ENCODE peak calls at places on chromosome 20, in seven cellular contexts. One of them, this sample, is unnamed.
A peak's percentile ranks its signal among the peaks of the same experiment; 100 is the strongest.

GRCh38 chr20:51402201-51402600 is 140.3 kb downstream of the NFATC2 start:
- DNase-seq in GM06990: no peak
- DNase-seq in activated gamma-delta T cell treated with Interleukin-2 at 50 U/mL for 16 hours: peak; percentile 57
- DNase-seq in K562: no peak
- DNase-seq in amygdala: no peak
- DNase-seq in T-helper 17 cell: no peak
- DNase-seq in RPMI7951: peak; percentile 53
- DNase-seq in this sample: no peak

GRCh38 chr20:19903168-19903676 is 113.9 kb upstream of the NAA20 start:
- DNase-seq in GM06990: no peak
- DNase-seq in activated gamma-delta T cell treated with Interleukin-2 at 50 U/mL for 16 hours: no peak
- DNase-seq in K562: peak; percentile 8
- DNase-seq in amygdala: no peak
- DNase-seq in T-helper 17 cell: no peak
- DNase-seq in RPMI7951: peak; percentile 79
- DNase-seq in this sample: no peak

GRCh38 chr20:33423141-33423834 is 20.3 kb downstream of the SNTA1 start:
- DNase-seq in GM06990: no peak
- DNase-seq in activated gamma-delta T cell treated with Interleukin-2 at 50 U/mL for 16 hours: no peak
- DNase-seq in K562: peak; percentile 91
- DNase-seq in amygdala: no peak
- DNase-seq in T-helper 17 cell: no peak
- DNase-seq in RPMI7951: peak; percentile 97
- DNase-seq in this sample: no peak

GRCh38 chr20:49230575-49231211 is 11.5 kb downstream of the DDX27 start:
- DNase-seq in GM06990: no peak
- DNase-seq in activated gamma-delta T cell treated with Interleukin-2 at 50 U/mL for 16 hours: no peak
- DNase-seq in K562: no peak
- DNase-seq in amygdala: no peak
- DNase-seq in T-helper 17 cell: no peak
- DNase-seq in RPMI7951: peak; percentile 99
- DNase-seq in this sample: no peak

GRCh38 chr20:41161886-41162285 is 24.5 kb downstream of the PLCG1 start:
- DNase-seq in GM06990: no peak
- DNase-seq in activated gamma-delta T cell treated with Interleukin-2 at 50 U/mL for 16 hours: no peak
- DNase-seq in K562: no peak
- DNase-seq in amygdala: peak; percentile 19
- DNase-seq in T-helper 17 cell: no peak
- DNase-seq in RPMI7951: no peak
- DNase-seq in this sample: no peak

GRCh38 chr20:22303523-22303922 is 280.8 kb downstream of the FOXA2 start:
- DNase-seq in GM06990: no peak
- DNase-seq in activated gamma-delta T cell treated with Interleukin-2 at 50 U/mL for 16 hours: no peak
- DNase-seq in K562: peak; percentile 16
- DNase-seq in amygdala: no peak
- DNase-seq in T-helper 17 cell: no peak
- DNase-seq in RPMI7951: peak; percentile 20
- DNase-seq in this sample: no peak

GRCh38 chr20:5674176-5674660 is 76.0 kb upstream of the SHLD1 start:
- DNase-seq in GM06990: peak; percentile 76
- DNase-seq in activated gamma-delta T cell treated with Interleukin-2 at 50 U/mL for 16 hours: no peak
- DNase-seq in K562: peak; percentile 28
- DNase-seq in amygdala: no peak
- DNase-seq in T-helper 17 cell: no peak
- DNase-seq in RPMI7951: peak; percentile 41
- DNase-seq in this sample: no peak

GRCh38 chr20:3995067-3995748 is 20.1 kb downstream of the RNF24 start:
- DNase-seq in GM06990: no peak
- DNase-seq in activated gamma-delta T cell treated with Interleukin-2 at 50 U/mL for 16 hours: no peak
- DNase-seq in K562: peak; percentile 43
- DNase-seq in amygdala: no peak
- DNase-seq in T-helper 17 cell: no peak
- DNase-seq in RPMI7951: peak; percentile 77
- DNase-seq in this sample: peak; percentile 69

GRCh38 chr20:10332656-10333421 is 101.2 kb downstream of the MKKS start:
- DNase-seq in GM06990: no peak
- DNase-seq in activated gamma-delta T cell treated with Interleukin-2 at 50 U/mL for 16 hours: no peak
- DNase-seq in K562: no peak
- DNase-seq in amygdala: no peak
- DNase-seq in T-helper 17 cell: no peak
- DNase-seq in RPMI7951: peak; percentile 54
- DNase-seq in this sample: no peak

GRCh38 chr20:3658708-3659491 is 4.3 kb downstream of the GFRA4 start:
- DNase-seq in GM06990: peak; percentile 61
- DNase-seq in activated gamma-delta T cell treated with Interleukin-2 at 50 U/mL for 16 hours: no peak
- DNase-seq in K562: no peak
- DNase-seq in amygdala: no peak
- DNase-seq in T-helper 17 cell: no peak
- DNase-seq in RPMI7951: peak; percentile 18
- DNase-seq in this sample: no peak

GRCh38 chr20:50367739-50368375 is 142.3 kb upstream of the PTPN1 start:
- DNase-seq in GM06990: no peak
- DNase-seq in activated gamma-delta T cell treated with Interleukin-2 at 50 U/mL for 16 hours: no peak
- DNase-seq in K562: no peak
- DNase-seq in amygdala: no peak
- DNase-seq in T-helper 17 cell: no peak
- DNase-seq in RPMI7951: no peak
- DNase-seq in this sample: no peak

GRCh38 chr20:4832469-4832868 is 110.8 kb downstream of the PRND start:
- DNase-seq in GM06990: no peak
- DNase-seq in activated gamma-delta T cell treated with Interleukin-2 at 50 U/mL for 16 hours: no peak
- DNase-seq in K562: no peak
- DNase-seq in amygdala: no peak
- DNase-seq in T-helper 17 cell: no peak
- DNase-seq in RPMI7951: no peak
- DNase-seq in this sample: no peak

GRCh38 chr20:24783631-24784492 is 165.2 kb upstream of the CST7 start:
- DNase-seq in GM06990: no peak
- DNase-seq in activated gamma-delta T cell treated with Interleukin-2 at 50 U/mL for 16 hours: no peak
- DNase-seq in K562: no peak
- DNase-seq in amygdala: no peak
- DNase-seq in T-helper 17 cell: no peak
- DNase-seq in RPMI7951: peak; percentile 18
- DNase-seq in this sample: no peak

GRCh38 chr20:37081717-37082289 is 14.0 kb downstream of the RBL1 start:
- DNase-seq in GM06990: no peak
- DNase-seq in activated gamma-delta T cell treated with Interleukin-2 at 50 U/mL for 16 hours: peak; percentile 49
- DNase-seq in K562: no peak
- DNase-seq in amygdala: no peak
- DNase-seq in T-helper 17 cell: no peak
- DNase-seq in RPMI7951: no peak
- DNase-seq in this sample: no peak

GRCh38 chr20:58236612-58237317 is 8.3 kb upstream of the ANKRD60 start:
- DNase-seq in GM06990: peak; percentile 78
- DNase-seq in activated gamma-delta T cell treated with Interleukin-2 at 50 U/mL for 16 hours: peak; percentile 75
- DNase-seq in K562: peak; percentile 83
- DNase-seq in amygdala: peak; percentile 56
- DNase-seq in T-helper 17 cell: peak; percentile 72
- DNase-seq in RPMI7951: peak; percentile 79
- DNase-seq in this sample: peak; percentile 97

GRCh38 chr20:49526056-49526455 is 41.9 kb downstream of the PTGIS start:
- DNase-seq in GM06990: no peak
- DNase-seq in activated gamma-delta T cell treated with Interleukin-2 at 50 U/mL for 16 hours: no peak
- DNase-seq in K562: no peak
- DNase-seq in amygdala: no peak
- DNase-seq in T-helper 17 cell: no peak
- DNase-seq in RPMI7951: no peak
- DNase-seq in this sample: no peak

GRCh38 chr20:17627101-17627950 is 54.7 kb downstream of the RRBP1 start:
- DNase-seq in GM06990: no peak
- DNase-seq in activated gamma-delta T cell treated with Interleukin-2 at 50 U/mL for 16 hours: no peak
- DNase-seq in K562: no peak
- DNase-seq in amygdala: no peak
- DNase-seq in T-helper 17 cell: no peak
- DNase-seq in RPMI7951: no peak
- DNase-seq in this sample: no peak

GRCh38 chr20:33162753-33163152 is 5.2 kb upstream of the BPIFA2 start:
- DNase-seq in GM06990: no peak
- DNase-seq in activated gamma-delta T cell treated with Interleukin-2 at 50 U/mL for 16 hours: no peak
- DNase-seq in K562: no peak
- DNase-seq in amygdala: no peak
- DNase-seq in T-helper 17 cell: no peak
- DNase-seq in RPMI7951: no peak
- DNase-seq in this sample: no peak

GRCh38 chr20:55693646-55694045 is 311.7 kb downstream of the CBLN4 start:
- DNase-seq in GM06990: no peak
- DNase-seq in activated gamma-delta T cell treated with Interleukin-2 at 50 U/mL for 16 hours: no peak
- DNase-seq in K562: no peak
- DNase-seq in amygdala: no peak
- DNase-seq in T-helper 17 cell: no peak
- DNase-seq in RPMI7951: no peak
- DNase-seq in this sample: no peak

GRCh38 chr20:5480824-5481600 is 164.3 kb upstream of the PROKR2 start:
- DNase-seq in GM06990: no peak
- DNase-seq in activated gamma-delta T cell treated with Interleukin-2 at 50 U/mL for 16 hours: no peak
- DNase-seq in K562: no peak
- DNase-seq in amygdala: no peak
- DNase-seq in T-helper 17 cell: no peak
- DNase-seq in RPMI7951: no peak
- DNase-seq in this sample: no peak

GRCh38 chr20:51400051-51400926 is 142.2 kb downstream of the NFATC2 start:
- DNase-seq in GM06990: peak; percentile 87
- DNase-seq in activated gamma-delta T cell treated with Interleukin-2 at 50 U/mL for 16 hours: peak; percentile 63
- DNase-seq in K562: no peak
- DNase-seq in amygdala: no peak
- DNase-seq in T-helper 17 cell: peak; percentile 30
- DNase-seq in RPMI7951: no peak
- DNase-seq in this sample: peak; percentile 59

GRCh38 chr20:47141941-47142781 is 214.3 kb downstream of the ZMYND8 start:
- DNase-seq in GM06990: no peak
- DNase-seq in activated gamma-delta T cell treated with Interleukin-2 at 50 U/mL for 16 hours: no peak
- DNase-seq in K562: no peak
- DNase-seq in amygdala: no peak
- DNase-seq in T-helper 17 cell: no peak
- DNase-seq in RPMI7951: no peak
- DNase-seq in this sample: no peak

GRCh38 chr20:57223648-57224489 is 42.6 kb downstream of the BMP7 start:
- DNase-seq in GM06990: no peak
- DNase-seq in activated gamma-delta T cell treated with Interleukin-2 at 50 U/mL for 16 hours: no peak
- DNase-seq in K562: no peak
- DNase-seq in amygdala: no peak
- DNase-seq in T-helper 17 cell: no peak
- DNase-seq in RPMI7951: peak; percentile 74
- DNase-seq in this sample: no peak

GRCh38 chr20:45306431-45306982 is at the start of gene RBPJL:
- DNase-seq in GM06990: no peak
- DNase-seq in activated gamma-delta T cell treated with Interleukin-2 at 50 U/mL for 16 hours: peak; percentile 40
- DNase-seq in K562: peak; percentile 61
- DNase-seq in amygdala: no peak
- DNase-seq in T-helper 17 cell: peak; percentile 45
- DNase-seq in RPMI7951: no peak
- DNase-seq in this sample: peak; percentile 76

GRCh38 chr20:3092611-3093379 is 8.3 kb upstream of the AVP start:
- DNase-seq in GM06990: peak; percentile 39
- DNase-seq in activated gamma-delta T cell treated with Interleukin-2 at 50 U/mL for 16 hours: peak; percentile 37
- DNase-seq in K562: no peak
- DNase-seq in amygdala: no peak
- DNase-seq in T-helper 17 cell: no peak
- DNase-seq in RPMI7951: no peak
- DNase-seq in this sample: no peak

This sample was measured in stimulated activated effector memory CD8-positive, alpha-beta T cell treated with anti-CD3 and anti-CD28 coated beads, Interleukin-12 subunit alpha, Interleukin-12 subunit beta, amount 100 ng/mL, for 72 hours.